ENCODE peak calls at places on chromosomes 6 and 20, in six cellular contexts. One of them, this sample, is unnamed.

GRCh38 chr6:31900917-31901414 is 920 bp downstream of the ZBTB12 start:
- DNase-seq in epithelial cell of esophagus: peak; percentile 29
- DNase-seq in cardiac muscle cell: no peak
- DNase-seq in Jurkat, Clone E6-1: no peak
- DNase-seq in stomach: no peak
- DNase-seq in activated effector memory CD4-positive, alpha-beta T cell treated with anti-CD3 and anti-CD28 coated beads, Interleukin-2, amount 50 U/mL, for 16 hours: no peak
- DNase-seq in this sample: no peak

GRCh38 chr20:47502271-47502730 is 614 bp downstream of the NCOA3 start:
- DNase-seq in activated effector memory CD4-positive, alpha-beta T cell treated with anti-CD3 and anti-CD28 coated beads, Interleukin-2, amount 50 U/mL, for 16 hours: peak; percentile 76
- DNase-seq in stomach: no peak
- DNase-seq in Jurkat, Clone E6-1: no peak
- DNase-seq in cardiac muscle cell: peak; percentile 21
- DNase-seq in epithelial cell of esophagus: no peak
- DNase-seq in this sample: no peak

GRCh38 chr20:63707558-63708300 is at the start of the genes ARFRP1 and ZGPAT:
- DNase-seq in epithelial cell of esophagus: peak; percentile 88
- DNase-seq in activated effector memory CD4-positive, alpha-beta T cell treated with anti-CD3 and anti-CD28 coated beads, Interleukin-2, amount 50 U/mL, for 16 hours: peak; percentile 96
- DNase-seq in stomach: peak; percentile 91
- DNase-seq in Jurkat, Clone E6-1: peak; percentile 80
- DNase-seq in cardiac muscle cell: peak; percentile 88
- DNase-seq in this sample: peak; percentile 96

GRCh38 chr20:63093966-63094766 is 87.4 kb upstream of the BHLHE23 start:
- DNase-seq in epithelial cell of esophagus: no peak
- DNase-seq in activated effector memory CD4-positive, alpha-beta T cell treated with anti-CD3 and anti-CD28 coated beads, Interleukin-2, amount 50 U/mL, for 16 hours: peak; percentile 25
- DNase-seq in cardiac muscle cell: no peak
- DNase-seq in stomach: no peak
- DNase-seq in Jurkat, Clone E6-1: no peak
- DNase-seq in this sample: peak; percentile 59

GRCh38 chr6:132471787-132472186 is 41.1 kb downstream of the STX7 start:
- DNase-seq in epithelial cell of esophagus: no peak
- DNase-seq in Jurkat, Clone E6-1: no peak
- DNase-seq in stomach: no peak
- DNase-seq in cardiac muscle cell: no peak
- DNase-seq in activated effector memory CD4-positive, alpha-beta T cell treated with anti-CD3 and anti-CD28 coated beads, Interleukin-2, amount 50 U/mL, for 16 hours: no peak
- DNase-seq in this sample: no peak

GRCh38 chr20:19453369-19453768 is 240.9 kb downstream of the SLC24A3 start:
- DNase-seq in stomach: no peak
- DNase-seq in activated effector memory CD4-positive, alpha-beta T cell treated with anti-CD3 and anti-CD28 coated beads, Interleukin-2, amount 50 U/mL, for 16 hours: no peak
- DNase-seq in Jurkat, Clone E6-1: no peak
- DNase-seq in epithelial cell of esophagus: no peak
- DNase-seq in cardiac muscle cell: no peak
- DNase-seq in this sample: no peak

GRCh38 chr20:32052090-32052791 is at the start of gene HCK:
- DNase-seq in stomach: peak; percentile 29
- DNase-seq in epithelial cell of esophagus: no peak
- DNase-seq in activated effector memory CD4-positive, alpha-beta T cell treated with anti-CD3 and anti-CD28 coated beads, Interleukin-2, amount 50 U/mL, for 16 hours: no peak
- DNase-seq in cardiac muscle cell: no peak
- DNase-seq in Jurkat, Clone E6-1: no peak
- DNase-seq in this sample: no peak

GRCh38 chr20:53061305-53061704 is 89.1 kb downstream of the TSHZ2 start:
- DNase-seq in Jurkat, Clone E6-1: no peak
- DNase-seq in cardiac muscle cell: no peak
- DNase-seq in stomach: no peak
- DNase-seq in epithelial cell of esophagus: no peak
- DNase-seq in activated effector memory CD4-positive, alpha-beta T cell treated with anti-CD3 and anti-CD28 coated beads, Interleukin-2, amount 50 U/mL, for 16 hours: no peak
- DNase-seq in this sample: no peak

GRCh38 chr6:145213614-145214013 is 521.7 kb downstream of the EPM2A start:
- DNase-seq in Jurkat, Clone E6-1: no peak
- DNase-seq in stomach: no peak
- DNase-seq in cardiac muscle cell: no peak
- DNase-seq in activated effector memory CD4-positive, alpha-beta T cell treated with anti-CD3 and anti-CD28 coated beads, Interleukin-2, amount 50 U/mL, for 16 hours: no peak
- DNase-seq in epithelial cell of esophagus: no peak
- DNase-seq in this sample: no peak

GRCh38 chr6:44172759-44173500 is 14.3 kb downstream of the CAPN11 start:
- DNase-seq in cardiac muscle cell: peak; percentile 81
- DNase-seq in stomach: peak; percentile 92
- DNase-seq in activated effector memory CD4-positive, alpha-beta T cell treated with anti-CD3 and anti-CD28 coated beads, Interleukin-2, amount 50 U/mL, for 16 hours: peak; percentile 92
- DNase-seq in Jurkat, Clone E6-1: peak; percentile 46
- DNase-seq in epithelial cell of esophagus: peak; percentile 77
- DNase-seq in this sample: peak; percentile 89

GRCh38 chr20:1830240-1830639 is 65.0 kb upstream of the SIRPA start:
- DNase-seq in cardiac muscle cell: peak; percentile 94
- DNase-seq in Jurkat, Clone E6-1: no peak
- DNase-seq in activated effector memory CD4-positive, alpha-beta T cell treated with anti-CD3 and anti-CD28 coated beads, Interleukin-2, amount 50 U/mL, for 16 hours: no peak
- DNase-seq in stomach: no peak
- DNase-seq in epithelial cell of esophagus: peak; percentile 99
- DNase-seq in this sample: peak; percentile 87

GRCh38 chr20:10861619-10862018 is 187.8 kb upstream of the JAG1 start:
- DNase-seq in stomach: peak; percentile 67
- DNase-seq in Jurkat, Clone E6-1: no peak
- DNase-seq in activated effector memory CD4-positive, alpha-beta T cell treated with anti-CD3 and anti-CD28 coated beads, Interleukin-2, amount 50 U/mL, for 16 hours: no peak
- DNase-seq in cardiac muscle cell: no peak
- DNase-seq in epithelial cell of esophagus: peak; percentile 61
- DNase-seq in this sample: no peak

GRCh38 chr6:159044899-159045727 is at the start of gene TAGAP:
- DNase-seq in activated effector memory CD4-positive, alpha-beta T cell treated with anti-CD3 and anti-CD28 coated beads, Interleukin-2, amount 50 U/mL, for 16 hours: peak; percentile 94
- DNase-seq in epithelial cell of esophagus: peak; percentile 12
- DNase-seq in cardiac muscle cell: no peak
- DNase-seq in Jurkat, Clone E6-1: peak; percentile 89
- DNase-seq in stomach: peak; percentile 70
- DNase-seq in this sample: peak; percentile 93

GRCh38 chr6:41642090-41642959 is 4.1 kb downstream of the MDFI start:
- DNase-seq in epithelial cell of esophagus: no peak
- DNase-seq in Jurkat, Clone E6-1: no peak
- DNase-seq in cardiac muscle cell: no peak
- DNase-seq in stomach: no peak
- DNase-seq in activated effector memory CD4-positive, alpha-beta T cell treated with anti-CD3 and anti-CD28 coated beads, Interleukin-2, amount 50 U/mL, for 16 hours: no peak
- DNase-seq in this sample: no peak

GRCh38 chr20:7411075-7411474 is 529.2 kb downstream of the HAO1 start:
- DNase-seq in activated effector memory CD4-positive, alpha-beta T cell treated with anti-CD3 and anti-CD28 coated beads, Interleukin-2, amount 50 U/mL, for 16 hours: no peak
- DNase-seq in Jurkat, Clone E6-1: no peak
- DNase-seq in cardiac muscle cell: no peak
- DNase-seq in epithelial cell of esophagus: no peak
- DNase-seq in stomach: no peak
- DNase-seq in this sample: no peak

GRCh38 chr6:36334832-36335459 is 1.7 kb downstream of the BNIP5 start:
- DNase-seq in epithelial cell of esophagus: peak; percentile 72
- DNase-seq in cardiac muscle cell: no peak
- DNase-seq in activated effector memory CD4-positive, alpha-beta T cell treated with anti-CD3 and anti-CD28 coated beads, Interleukin-2, amount 50 U/mL, for 16 hours: no peak
- DNase-seq in Jurkat, Clone E6-1: no peak
- DNase-seq in stomach: peak; percentile 50
- DNase-seq in this sample: no peak

GRCh38 chr6:113756290-113756665 is 100.9 kb upstream of the MARCKS start:
- DNase-seq in stomach: no peak
- DNase-seq in epithelial cell of esophagus: peak; percentile 11
- DNase-seq in Jurkat, Clone E6-1: no peak
- DNase-seq in cardiac muscle cell: no peak
- DNase-seq in activated effector memory CD4-positive, alpha-beta T cell treated with anti-CD3 and anti-CD28 coated beads, Interleukin-2, amount 50 U/mL, for 16 hours: no peak
- DNase-seq in this sample: no peak

GRCh38 chr20:36573103-36573797 is at the start of gene TGIF2:
- DNase-seq in epithelial cell of esophagus: peak; percentile 66
- DNase-seq in Jurkat, Clone E6-1: peak; percentile 83
- DNase-seq in cardiac muscle cell: peak; percentile 93
- DNase-seq in activated effector memory CD4-positive, alpha-beta T cell treated with anti-CD3 and anti-CD28 coated beads, Interleukin-2, amount 50 U/mL, for 16 hours: peak; percentile 94
- DNase-seq in stomach: peak; percentile 79
- DNase-seq in this sample: peak; percentile 87

GRCh38 chr20:62708591-62709536 is at the start of gene NTSR1:
- DNase-seq in cardiac muscle cell: no peak
- DNase-seq in activated effector memory CD4-positive, alpha-beta T cell treated with anti-CD3 and anti-CD28 coated beads, Interleukin-2, amount 50 U/mL, for 16 hours: no peak
- DNase-seq in Jurkat, Clone E6-1: no peak
- DNase-seq in epithelial cell of esophagus: peak; percentile 17
- DNase-seq in stomach: no peak
- DNase-seq in this sample: no peak

GRCh38 chr6:42505377-42505702 is 53.6 kb upstream of the TRERF1 start:
- DNase-seq in cardiac muscle cell: peak; percentile 32
- DNase-seq in epithelial cell of esophagus: peak; percentile 71
- DNase-seq in stomach: no peak
- DNase-seq in activated effector memory CD4-positive, alpha-beta T cell treated with anti-CD3 and anti-CD28 coated beads, Interleukin-2, amount 50 U/mL, for 16 hours: no peak
- DNase-seq in Jurkat, Clone E6-1: no peak
- DNase-seq in this sample: no peak

GRCh38 chr6:125304970-125305369 is 3.2 kb upstream of the HDDC2 start:
- DNase-seq in epithelial cell of esophagus: no peak
- DNase-seq in stomach: no peak
- DNase-seq in activated effector memory CD4-positive, alpha-beta T cell treated with anti-CD3 and anti-CD28 coated beads, Interleukin-2, amount 50 U/mL, for 16 hours: no peak
- DNase-seq in Jurkat, Clone E6-1: no peak
- DNase-seq in cardiac muscle cell: no peak
- DNase-seq in this sample: no peak

GRCh38 chr20:24148372-24148771 is 159.8 kb upstream of the GGTLC1 start:
- DNase-seq in Jurkat, Clone E6-1: peak; percentile 93
- DNase-seq in stomach: no peak
- DNase-seq in epithelial cell of esophagus: no peak
- DNase-seq in cardiac muscle cell: no peak
- DNase-seq in activated effector memory CD4-positive, alpha-beta T cell treated with anti-CD3 and anti-CD28 coated beads, Interleukin-2, amount 50 U/mL, for 16 hours: no peak
- DNase-seq in this sample: no peak

GRCh38 chr6:42142118-42142835 is at the start of gene C6orf132:
- DNase-seq in activated effector memory CD4-positive, alpha-beta T cell treated with anti-CD3 and anti-CD28 coated beads, Interleukin-2, amount 50 U/mL, for 16 hours: no peak
- DNase-seq in epithelial cell of esophagus: peak; percentile 88
- DNase-seq in Jurkat, Clone E6-1: no peak
- DNase-seq in cardiac muscle cell: peak; percentile 45
- DNase-seq in stomach: peak; percentile 91
- DNase-seq in this sample: no peak

GRCh38 chr6:136085370-136086115 is 164.6 kb downstream of the MTFR2 start:
- DNase-seq in cardiac muscle cell: no peak
- DNase-seq in stomach: no peak
- DNase-seq in epithelial cell of esophagus: no peak
- DNase-seq in activated effector memory CD4-positive, alpha-beta T cell treated with anti-CD3 and anti-CD28 coated beads, Interleukin-2, amount 50 U/mL, for 16 hours: no peak
- DNase-seq in Jurkat, Clone E6-1: no peak
- DNase-seq in this sample: no peak

GRCh38 chr6:20873425-20874190 is 339.4 kb downstream of the CDKAL1 start:
- DNase-seq in activated effector memory CD4-positive, alpha-beta T cell treated with anti-CD3 and anti-CD28 coated beads, Interleukin-2, amount 50 U/mL, for 16 hours: no peak
- DNase-seq in epithelial cell of esophagus: peak; percentile 41
- DNase-seq in Jurkat, Clone E6-1: no peak
- DNase-seq in stomach: no peak
- DNase-seq in cardiac muscle cell: peak; percentile 40
- DNase-seq in this sample: no peak

GRCh38 chr20:44435630-44436335 is 39.9 kb upstream of the TTPAL start:
- DNase-seq in cardiac muscle cell: no peak
- DNase-seq in stomach: no peak
- DNase-seq in epithelial cell of esophagus: no peak
- DNase-seq in activated effector memory CD4-positive, alpha-beta T cell treated with anti-CD3 and anti-CD28 coated beads, Interleukin-2, amount 50 U/mL, for 16 hours: no peak
- DNase-seq in Jurkat, Clone E6-1: no peak
- DNase-seq in this sample: no peak

GRCh38 chr6:27478706-27479318 is 5.9 kb upstream of the ZNF184 start:
- DNase-seq in activated effector memory CD4-positive, alpha-beta T cell treated with anti-CD3 and anti-CD28 coated beads, Interleukin-2, amount 50 U/mL, for 16 hours: peak; percentile 93
- DNase-seq in cardiac muscle cell: peak; percentile 90
- DNase-seq in Jurkat, Clone E6-1: peak; percentile 88
- DNase-seq in stomach: peak; percentile 88
- DNase-seq in epithelial cell of esophagus: peak; percentile 81
- DNase-seq in this sample: peak; percentile 92

GRCh38 chr6:27688014-27688586 is 215.2 kb upstream of the ZNF184 start:
- DNase-seq in activated effector memory CD4-positive, alpha-beta T cell treated with anti-CD3 and anti-CD28 coated beads, Interleukin-2, amount 50 U/mL, for 16 hours: peak; percentile 94
- DNase-seq in stomach: peak; percentile 67
- DNase-seq in Jurkat, Clone E6-1: peak; percentile 96
- DNase-seq in cardiac muscle cell: peak; percentile 89
- DNase-seq in epithelial cell of esophagus: peak; percentile 90
- DNase-seq in this sample: no peak

GRCh38 chr20:48128436-48128835 is 343.2 kb upstream of the SULF2 start:
- DNase-seq in activated effector memory CD4-positive, alpha-beta T cell treated with anti-CD3 and anti-CD28 coated beads, Interleukin-2, amount 50 U/mL, for 16 hours: no peak
- DNase-seq in Jurkat, Clone E6-1: no peak
- DNase-seq in cardiac muscle cell: no peak
- DNase-seq in stomach: no peak
- DNase-seq in epithelial cell of esophagus: peak; percentile 53
- DNase-seq in this sample: no peak

GRCh38 chr20:3221398-3222226 is 12.3 kb downstream of the ITPA start:
- DNase-seq in Jurkat, Clone E6-1: no peak
- DNase-seq in cardiac muscle cell: no peak
- DNase-seq in epithelial cell of esophagus: peak; percentile 56
- DNase-seq in activated effector memory CD4-positive, alpha-beta T cell treated with anti-CD3 and anti-CD28 coated beads, Interleukin-2, amount 50 U/mL, for 16 hours: no peak
- DNase-seq in stomach: peak; percentile 48
- DNase-seq in this sample: no peak

GRCh38 chr6:169859978-169860703 is 108.7 kb downstream of the ERMARD start:
- DNase-seq in cardiac muscle cell: no peak
- DNase-seq in epithelial cell of esophagus: no peak
- DNase-seq in Jurkat, Clone E6-1: peak; percentile 34
- DNase-seq in activated effector memory CD4-positive, alpha-beta T cell treated with anti-CD3 and anti-CD28 coated beads, Interleukin-2, amount 50 U/mL, for 16 hours: no peak
- DNase-seq in stomach: peak; percentile 24
- DNase-seq in this sample: peak; percentile 67

GRCh38 chr6:169638388-169638787 is 63.4 kb downstream of the WDR27 start:
- DNase-seq in cardiac muscle cell: no peak
- DNase-seq in Jurkat, Clone E6-1: no peak
- DNase-seq in stomach: no peak
- DNase-seq in activated effector memory CD4-positive, alpha-beta T cell treated with anti-CD3 and anti-CD28 coated beads, Interleukin-2, amount 50 U/mL, for 16 hours: no peak
- DNase-seq in epithelial cell of esophagus: no peak
- DNase-seq in this sample: no peak

This sample was measured in cardiac septum.